ENCODE peak calls at places on chromosome 17, in four cellular contexts. H is fibroblast of pulmonary artery, F is mucosa of gallbladder, J is dorsolateral prefrontal cortex. D is an unnamed sample.

GRCh38 chr17:79220715-79221291 is 146.2 kb downstream of the ENGASE start:
- DNase-seq in H (no peak), F (no peak), J (no peak), D (no peak)

GRCh38 chr17:63740464-63741181 is 976 bp downstream of the STRADA start:
- DNase-seq in F (no peak), J (no peak), H (no peak), D (peak)

GRCh38 chr17:58325976-58326468 is 2.6 kb downstream of the TSPOAP1 start:
- DNase-seq in J (no peak), H (no peak), F (no peak), D (no peak)

GRCh38 chr17:79948918-79949645 is 86.6 kb downstream of the TBC1D16 start:
- DNase-seq in J (peak), H (no peak), F (no peak), D (no peak)

GRCh38 chr17:47072881-47073280 is 93.8 kb upstream of the RPRML start:
- DNase-seq in H (no peak), J (no peak), F (peak), D (no peak)

GRCh38 chr17:9021985-9022552 is 759 bp downstream of the NTN1 start:
- DNase-seq in F (no peak), J (no peak), H (peak), D (peak)

GRCh38 chr17:80938556-80938955 is 53.1 kb upstream of the CHMP6 start:
- DNase-seq in J (no peak), F (no peak), H (no peak), D (no peak)

GRCh38 chr17:66791337-66791736 is 43.6 kb upstream of the CACNG5 start:
- DNase-seq in J (no peak), H (no peak), F (peak), D (no peak)

D was measured in HTR-8/SVneo.